ENCODE peak calls at places on chromosomes 11 and 22, in nine cellular contexts. D is HCT116, M is glutamatergic neuron, Q is RWPE1, X is neural crest cell, P is bronchial epithelial cell, J is SK-N-SH, L is NB4, V is cardiac fibroblast. A is an unnamed sample.

GRCh38 chr11:11701070-11701469 is 79.3 kb upstream of the GALNT18 start:
- DNase-seq in L (no peak), X (no peak), V (peak; percentile 34), Q (peak; percentile 25), P (no peak), J (no peak), M (no peak), D (peak; percentile 38), A (no peak)

GRCh38 chr22:17258015-17258827 is 39.0 kb upstream of the ADA2 start:
- DNase-seq in Q (peak; percentile 15), J (peak; percentile 61), V (peak; percentile 37), P (peak; percentile 53), D (no peak), X (peak; percentile 44), L (peak; percentile 90), M (peak; percentile 80), A (peak; percentile 30)

GRCh38 chr11:95081412-95081811 is 8.2 kb upstream of the ENDOD1 start:
- DNase-seq in M (no peak), J (no peak), X (no peak), Q (no peak), D (no peak), V (peak; percentile 31), L (no peak), P (no peak), A (no peak)

GRCh38 chr11:116928102-116928777 is 90.8 kb upstream of the APOA1 start:
- DNase-seq in X (no peak), J (no peak), P (no peak), L (peak; percentile 85), V (no peak), Q (no peak), M (no peak), D (no peak), A (no peak)

GRCh38 chr11:77127969-77128691 is at the start of gene MYO7A:
- DNase-seq in L (no peak), J (peak; percentile 93), V (no peak), X (peak; percentile 61), M (peak; percentile 86), Q (no peak), P (no peak), D (no peak), A (peak; percentile 73)

GRCh38 chr11:114236829-114237228 is 59.4 kb upstream of the NNMT start:
- DNase-seq in M (no peak), P (peak; percentile 6), L (no peak), Q (peak; percentile 24), X (no peak), D (no peak), J (no peak), V (peak; percentile 89), A (no peak)

GRCh38 chr11:64742087-64742939 is 1.6 kb downstream of the RASGRP2 start:
- DNase-seq in V (no peak), L (peak; percentile 73), P (no peak), X (no peak), M (no peak), D (no peak), Q (no peak), J (no peak), A (no peak)

GRCh38 chr11:104523611-104524010 is 359.7 kb upstream of the PDGFD start:
- DNase-seq in Q (no peak), L (no peak), P (no peak), J (no peak), V (no peak), X (no peak), M (no peak), D (no peak), A (no peak)

GRCh38 chr11:64529559-64530520 is 61.2 kb upstream of the SLC22A12 start:
- DNase-seq in V (no peak), L (no peak), Q (no peak), P (no peak), J (no peak), D (no peak), X (no peak), M (no peak), A (no peak)

GRCh38 chr11:96155627-96156378 is 187.2 kb downstream of the MAML2 start:
- DNase-seq in P (peak; percentile 94), L (peak; percentile 95), M (no peak), J (peak; percentile 30), D (peak; percentile 27), V (peak; percentile 98), Q (peak; percentile 73), X (no peak), A (no peak)

GRCh38 chr22:21982338-21982965 is at the start of gene TOP3B:
- DNase-seq in J (peak; percentile 92), M (peak; percentile 88), V (peak; percentile 80), X (peak; percentile 74), D (peak; percentile 43), Q (peak; percentile 63), L (peak; percentile 86), P (peak; percentile 37), A (peak; percentile 59)

GRCh38 chr11:76674517-76675400 is 4.2 kb upstream of the LRRC32 start:
- DNase-seq in J (no peak), P (no peak), X (no peak), V (no peak), L (peak; percentile 32), D (no peak), M (no peak), Q (no peak), A (no peak)

DNA sequence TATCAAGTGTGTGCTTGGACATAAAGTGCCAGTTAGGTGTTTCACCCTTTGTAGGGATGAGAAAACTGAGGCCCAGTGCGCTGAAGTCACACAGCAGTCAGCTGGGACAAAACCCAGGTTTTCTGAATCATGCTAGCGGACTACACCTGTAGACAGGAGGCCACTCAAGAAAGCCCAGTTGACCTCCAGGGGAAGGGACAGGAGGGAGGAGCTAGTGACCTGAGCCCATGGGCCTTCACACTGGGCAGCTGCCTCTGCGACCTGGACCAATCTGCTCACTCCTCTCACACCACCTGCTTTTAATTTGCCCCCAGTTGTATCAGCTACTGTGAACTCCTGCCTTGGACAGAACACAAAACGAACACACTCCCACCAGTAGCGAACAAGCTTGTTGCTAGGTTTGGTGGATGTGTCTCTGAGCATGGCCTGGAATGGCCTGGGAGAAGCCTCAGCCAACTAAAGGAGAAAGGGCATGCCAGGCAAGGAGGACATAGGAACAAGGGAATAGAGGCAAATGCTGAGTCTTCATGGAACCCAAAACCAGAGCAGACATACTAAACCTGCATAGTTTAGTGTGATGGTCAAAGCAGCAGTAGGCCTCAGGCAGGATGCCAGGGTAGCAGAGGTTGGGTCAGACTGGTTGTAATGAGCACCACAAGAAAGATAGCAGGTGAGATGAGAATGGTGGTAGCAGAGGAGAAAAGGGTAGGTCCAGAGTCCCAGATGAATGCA is 7.2 kb downstream of the LMO1 start:
- DNase-seq in Q (no peak), V (no peak), J (no peak), D (no peak), X (no peak), P (no peak), L (no peak), M (no peak), A (no peak)
- TF ChIP-seq CTCF in Q (no peak), V (no peak), J (no peak), D (no peak), X (no peak), P (no peak), L (no peak), M (no peak), A (no peak)

DNA sequence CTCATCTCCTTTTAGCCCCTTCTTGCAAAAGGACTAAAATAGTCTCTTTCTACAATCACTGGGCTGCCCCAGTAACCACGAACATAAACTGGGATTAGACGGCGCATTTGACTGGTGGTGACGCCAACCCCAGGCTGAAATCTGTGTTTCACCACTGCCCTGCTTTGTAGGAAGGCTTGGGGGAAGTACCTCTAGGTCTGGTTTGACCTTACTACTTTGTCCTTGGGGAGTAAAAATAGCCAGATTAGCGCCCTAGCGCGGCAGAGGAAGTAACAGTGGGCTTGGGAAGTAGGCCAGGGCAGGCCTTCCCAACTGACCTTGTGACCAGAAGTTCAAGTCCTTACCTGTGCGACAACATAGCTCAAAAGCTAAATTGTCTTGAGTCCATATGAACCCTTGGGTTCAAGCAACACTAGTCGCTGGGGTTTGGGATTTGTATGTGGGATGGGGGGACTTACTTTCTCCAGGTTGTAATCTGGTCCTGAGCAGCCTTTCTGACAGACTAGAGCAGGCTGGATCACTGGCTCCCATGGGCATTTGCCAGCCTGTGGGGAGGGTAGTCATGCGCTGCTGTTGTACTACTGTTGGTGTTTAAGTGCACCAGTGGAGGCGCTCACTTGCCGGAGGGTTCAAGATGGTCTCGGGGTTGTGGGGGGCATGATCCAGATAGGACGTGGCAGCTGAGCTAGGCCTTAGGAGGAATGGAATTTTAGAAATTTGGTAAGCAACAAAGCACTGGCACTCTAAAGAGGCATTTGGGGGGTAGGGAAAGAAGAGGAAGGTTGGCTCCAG is 953 bp upstream of the PACS1 start:
- DNase-seq in Q (no peak), P (peak; percentile 46), D (no peak), J (peak; percentile 53), M (peak; percentile 58), X (no peak), L (peak; percentile 61), V (peak; percentile 74), A (no peak)
- TF ChIP-seq CTCF in Q (no peak), P (peak; percentile 30), D (peak; percentile 19), J (peak; percentile 29), M (no peak), X (no peak), L (no peak), V (peak; percentile 20), A (peak; percentile 7)

DNA sequence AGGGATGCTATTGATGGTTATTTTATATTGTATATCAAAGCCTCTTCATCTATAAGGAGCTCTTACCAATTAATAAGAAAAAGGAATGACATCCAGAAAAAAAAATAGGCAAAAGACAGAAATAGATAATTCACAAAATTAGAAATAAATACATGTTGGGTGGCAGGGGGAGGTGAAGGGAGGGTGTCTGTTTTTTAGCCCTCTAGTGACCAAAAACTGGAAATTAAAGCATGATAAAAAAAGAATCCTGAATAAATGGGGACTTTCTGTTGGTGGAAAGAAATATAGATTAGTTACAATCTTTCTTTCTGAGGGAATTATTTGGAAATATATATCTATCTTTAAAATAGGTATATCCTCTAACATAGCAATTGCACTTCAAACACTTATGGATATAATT is 42.0 kb upstream of the TTC36 start:
- DNase-seq in Q (peak; percentile 11), J (peak; percentile 34), P (no peak), D (no peak), X (no peak), L (no peak), V (peak; percentile 2), M (no peak), A (no peak)
- TF ChIP-seq CTCF in Q (no peak), J (peak; percentile 50), P (no peak), D (peak; percentile 27), X (peak; percentile 33), L (no peak), V (no peak), M (no peak), A (peak; percentile 31)

DNA sequence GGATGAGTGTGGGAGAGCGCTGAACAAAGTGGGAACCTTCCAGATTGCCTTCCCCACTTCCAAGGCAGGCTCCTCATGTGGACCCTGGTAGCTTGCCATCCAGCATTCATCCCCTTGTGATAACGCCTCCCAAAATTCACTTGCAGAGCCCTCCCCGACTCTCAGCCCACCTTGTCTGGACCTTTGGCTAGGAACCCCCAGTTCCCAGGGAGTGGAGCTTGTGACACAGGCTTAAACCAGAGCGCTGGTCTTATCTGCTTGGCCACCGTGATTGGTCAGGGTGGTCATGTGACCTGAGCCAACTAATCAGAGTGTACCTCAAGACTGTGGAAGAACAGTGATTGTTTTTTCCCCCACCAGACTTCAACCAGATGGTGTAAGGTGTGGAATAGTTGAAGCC is 9.6 kb upstream of the SLC35C1 start:
- DNase-seq in L (no peak), J (no peak), Q (no peak), D (no peak), P (no peak), M (no peak), X (no peak), V (no peak), A (no peak)
- TF ChIP-seq CTCF in L (no peak), J (no peak), Q (no peak), D (no peak), P (no peak), M (no peak), X (no peak), V (no peak), A (no peak)

A was measured in progenitor cell of endocrine pancreas.